ENCODE peak calls at places on chromosomes 16 and 17, in six cellular contexts. D is dorsolateral prefrontal cortex; P is T-helper 9 cell; E is CD4-positive, alpha-beta memory T cell; H is BJ; R is endothelial cell. T is an unnamed sample.

GRCh38 chr17:51164911-51165679 is 1.1 kb upstream of the NME2 start:
- DNase-seq in D (no peak), P (no peak), E (no peak), H (no peak), R (peak), T (no peak)

GRCh38 chr17:43734376-43734775 is 24.2 kb downstream of the SOST start:
- DNase-seq in D (no peak), P (no peak), E (no peak), H (peak), R (no peak), T (no peak)

GRCh38 chr16:81494434-81494806 is 49.8 kb downstream of the CMIP start:
- DNase-seq in D (no peak), P (no peak), E (no peak), H (no peak), R (no peak), T (no peak)

GRCh38 chr16:89308391-89309333 is 91.2 kb downstream of the ZNF778 start:
- DNase-seq in D (no peak), P (no peak), E (peak), H (no peak), R (peak), T (peak)

GRCh38 chr16:46974352-46974751 is 878 bp upstream of the DNAJA2 start:
- DNase-seq in D (no peak), P (no peak), E (peak), H (no peak), R (no peak), T (peak)

GRCh38 chr17:65553646-65554567 is 7.5 kb downstream of the AXIN2 start:
- DNase-seq in D (no peak), P (no peak), E (no peak), H (no peak), R (no peak), T (no peak)

GRCh38 chr17:8121531-8122390 is 2.1 kb downstream of the HES7 start:
- DNase-seq in D (peak), P (no peak), E (peak), H (no peak), R (peak), T (no peak)

GRCh38 chr16:48462146-48462740 is 77.0 kb upstream of the SIAH1 start:
- DNase-seq in D (no peak), P (no peak), E (no peak), H (no peak), R (no peak), T (no peak)

GRCh38 chr16:28067604-28068382 is 4.3 kb upstream of the GSG1L start:
- DNase-seq in D (no peak), P (no peak), E (no peak), H (peak), R (no peak), T (no peak)

GRCh38 chr17:82866521-82867214 is 26.8 kb upstream of the ZNF750 start:
- DNase-seq in D (no peak), P (no peak), E (no peak), H (no peak), R (no peak), T (no peak)

GRCh38 chr17:27608330-27609230 is 22.4 kb upstream of the LGALS9 start:
- DNase-seq in D (no peak), P (no peak), E (no peak), H (no peak), R (no peak), T (no peak)

GRCh38 chr17:1055751-1056645 is 59.1 kb downstream of the TIMM22 start:
- DNase-seq in D (peak), P (peak), E (peak), H (no peak), R (peak), T (peak)

GRCh38 chr16:27959914-27960313 is 103.6 kb downstream of the GSG1L start:
- DNase-seq in D (no peak), P (no peak), E (no peak), H (no peak), R (no peak), T (no peak)

GRCh38 chr16:17366299-17366961 is 104.3 kb downstream of the XYLT1 start:
- DNase-seq in D (no peak), P (no peak), E (no peak), H (no peak), R (no peak), T (no peak)

GRCh38 chr17:14078027-14078426 is 8.7 kb downstream of the COX10 start:
- DNase-seq in D (no peak), P (no peak), E (peak), H (no peak), R (no peak), T (no peak)

GRCh38 chr17:35214192-35214591 is 20.0 kb upstream of the SLC35G3 start:
- DNase-seq in D (no peak), P (peak), E (peak), H (no peak), R (no peak), T (no peak)

GRCh38 chr16:50245417-50246298 is 20.7 kb upstream of the ADCY7 start:
- DNase-seq in D (no peak), P (peak), E (peak), H (no peak), R (peak), T (peak)

GRCh38 chr17:50059759-50060273 is 3.9 kb downstream of the ITGA3 start:
- DNase-seq in D (no peak), P (no peak), E (no peak), H (no peak), R (no peak), T (no peak)

GRCh38 chr17:53837131-53837530 is 14.4 kb downstream of the KIF2B start:
- DNase-seq in D (no peak), P (no peak), E (no peak), H (no peak), R (no peak), T (no peak)

GRCh38 chr17:58691701-58692238 is at the start of gene TEX14:
- DNase-seq in D (no peak), P (no peak), E (no peak), H (no peak), R (no peak), T (no peak)